ENCODE peak calls at places on chromosome 14, in seven cellular contexts. G is mammary epithelial cell, L is HepG2, A is PC-9, V is nephron progenitor cell, U is lower leg skin, H is HFF-Myc. O is an unnamed sample.

GRCh38 chr14:60645191-60645590 is 4.1 kb downstream of the SIX1 start:
- DNase-seq in H (no peak), L (no peak), A (no peak), G (no peak), V (no peak), U (no peak), O (no peak)

GRCh38 chr14:61653507-61653906 is 41.8 kb upstream of the HIF1A start:
- DNase-seq in H (peak), L (no peak), A (no peak), V (no peak), U (peak), G (peak), O (no peak)

GRCh38 chr14:20501346-20501745 is 4.0 kb upstream of the RNASE10 start:
- DNase-seq in L (no peak), U (no peak), A (no peak), V (no peak), G (peak), H (no peak), O (no peak)

GRCh38 chr14:98997526-98998205 is 274.3 kb downstream of the BCL11B start:
- DNase-seq in V (no peak), A (no peak), U (no peak), H (no peak), L (no peak), G (no peak), O (no peak)

GRCh38 chr14:52692248-52692962 is 3.0 kb downstream of the ERO1A start:
- DNase-seq in L (no peak), V (no peak), U (no peak), H (peak), A (no peak), G (no peak), O (no peak)

GRCh38 chr14:37985826-37986470 is 221.8 kb upstream of the SSTR1 start:
- DNase-seq in L (peak), A (peak), U (no peak), V (peak), G (no peak), H (peak), O (peak)

GRCh38 chr14:72801381-72801812 is 92.5 kb downstream of the DPF3 start:
- DNase-seq in G (peak), V (no peak), A (no peak), H (peak), L (no peak), U (no peak), O (no peak)

GRCh38 chr14:100192250-100192671 is 32.8 kb upstream of the DEGS2 start:
- DNase-seq in G (no peak), U (no peak), V (no peak), A (no peak), L (no peak), H (no peak), O (no peak)

GRCh38 chr14:99508896-99509629 is 27.9 kb downstream of the CCNK start:
- DNase-seq in U (no peak), V (no peak), A (no peak), L (no peak), H (no peak), G (peak), O (no peak)

GRCh38 chr14:56129941-56130340 is 11.7 kb downstream of the PELI2 start:
- DNase-seq in L (no peak), U (no peak), A (no peak), G (no peak), V (no peak), H (no peak), O (no peak)

GRCh38 chr14:51883232-51883631 is 22.8 kb downstream of the GNG2 start:
- DNase-seq in H (no peak), G (no peak), L (no peak), A (no peak), V (no peak), U (no peak), O (no peak)

GRCh38 chr14:55386037-55386798 is 25.4 kb downstream of the ATG14 start:
- DNase-seq in A (no peak), U (no peak), G (no peak), H (no peak), V (no peak), L (no peak), O (peak)

GRCh38 chr14:70707138-70708038 is 65.7 kb downstream of the TTC9 start:
- DNase-seq in G (peak), A (peak), U (no peak), V (no peak), L (peak), H (peak), O (no peak)

GRCh38 chr14:32330356-32331226 is 1.5 kb downstream of the AKAP6 start:
- DNase-seq in H (no peak), V (no peak), A (no peak), G (no peak), U (no peak), L (no peak), O (no peak)

GRCh38 chr14:100784523-100785337 is 41.2 kb upstream of the MEG3 start:
- DNase-seq in A (no peak), L (no peak), H (no peak), U (no peak), V (no peak), G (no peak), O (no peak)

GRCh38 chr14:104158827-104159798 is 20.7 kb downstream of the KIF26A start:
- DNase-seq in A (no peak), H (no peak), V (no peak), U (no peak), G (no peak), L (no peak), O (no peak)

GRCh38 chr14:59631237-59631636 is 54.6 kb upstream of the CCDC175 start:
- DNase-seq in L (peak), U (no peak), V (peak), A (no peak), G (peak), H (no peak), O (no peak)

GRCh38 chr14:71703477-71703876 is 228.8 kb upstream of the RGS6 start:
- DNase-seq in L (no peak), U (no peak), H (no peak), A (no peak), G (peak), V (no peak), O (no peak)

GRCh38 chr14:74804219-74804825 is 41.2 kb downstream of the YLPM1 start:
- DNase-seq in V (no peak), L (peak), H (peak), G (peak), A (peak), U (no peak), O (no peak)

GRCh38 chr14:54207476-54207875 is 189.3 kb upstream of the CDKN3 start:
- DNase-seq in L (no peak), H (no peak), G (no peak), U (no peak), V (no peak), A (no peak), O (no peak)

GRCh38 chr14:77791225-77791600 is 8.7 kb upstream of the ADCK1 start:
- DNase-seq in V (no peak), H (no peak), G (no peak), A (peak), L (peak), U (no peak), O (no peak)

GRCh38 chr14:71362920-71363584 is 455.8 kb downstream of the PCNX1 start:
- DNase-seq in U (no peak), L (no peak), A (no peak), H (no peak), V (no peak), G (peak), O (no peak)

GRCh38 chr14:23285530-23286019 is 357 bp downstream of the HOMEZ start:
- DNase-seq in H (no peak), V (no peak), U (no peak), A (no peak), G (no peak), L (no peak), O (no peak)

GRCh38 chr14:74955229-74955999 is at the start of gene PGF:
- DNase-seq in V (peak), A (peak), H (no peak), L (no peak), G (peak), U (no peak), O (no peak)

GRCh38 chr14:99412122-99413061 is 68.3 kb downstream of the SETD3 start:
- DNase-seq in L (no peak), U (no peak), G (no peak), V (no peak), A (peak), H (no peak), O (no peak)

GRCh38 chr14:106417224-106418049 is 891.1 kb downstream of the TMEM121 start:
- DNase-seq in L (peak), U (no peak), G (no peak), A (no peak), H (no peak), V (peak), O (peak)

GRCh38 chr14:44961730-44962572 is at the start of the genes KLHL28 and TOGARAM1:
- DNase-seq in A (peak), H (peak), V (peak), L (peak), G (peak), U (peak), O (peak)

GRCh38 chr14:82112210-82112839 is 578.7 kb upstream of the SEL1L start:
- DNase-seq in U (no peak), H (no peak), V (no peak), L (no peak), G (no peak), A (no peak), O (no peak)

GRCh38 chr14:99684356-99684952 is 356 bp downstream of the CYP46A1 start:
- DNase-seq in V (no peak), L (no peak), A (no peak), U (peak), G (peak), H (no peak), O (no peak)

GRCh38 chr14:101072945-101073597 is 169.5 kb upstream of the RTL1 start:
- DNase-seq in A (peak), V (peak), H (peak), G (peak), L (peak), U (peak), O (peak)

GRCh38 chr14:77872971-77873370 is 73.1 kb downstream of the ADCK1 start:
- DNase-seq in A (no peak), U (no peak), L (no peak), G (no peak), V (no peak), H (no peak), O (no peak)

GRCh38 chr14:39102265-39102968 is 618 bp downstream of the SEC23A start:
- DNase-seq in U (no peak), A (no peak), G (peak), L (peak), H (no peak), V (no peak), O (peak)

GRCh38 chr14:64736271-64737131 is 32.3 kb downstream of the PLEKHG3 start:
- DNase-seq in U (no peak), V (no peak), A (no peak), L (peak), G (no peak), H (no peak), O (no peak)

GRCh38 chr14:71143391-71144290 is 236.4 kb downstream of the PCNX1 start:
- DNase-seq in A (peak), G (peak), H (no peak), V (no peak), L (peak), U (no peak), O (no peak)

DNA sequence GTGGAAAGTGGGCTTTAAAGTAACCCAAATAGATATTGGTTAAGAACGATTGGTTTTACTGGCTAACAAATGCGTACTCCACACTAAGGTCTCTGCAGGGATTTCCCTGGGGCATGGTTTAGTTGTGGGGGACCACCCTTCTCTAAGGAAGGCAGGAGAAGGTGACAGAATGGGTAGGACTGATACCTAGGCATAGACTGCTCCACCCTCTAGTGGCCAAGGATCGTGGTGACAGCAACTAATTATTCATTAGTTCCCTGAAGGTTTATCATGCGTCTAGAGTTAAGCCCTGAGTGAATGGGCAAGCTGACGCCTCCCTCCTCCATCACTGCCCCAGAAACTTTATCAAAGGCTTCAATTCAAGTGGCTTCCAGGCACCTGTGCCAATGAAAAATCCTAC is 9.1 kb downstream of the FAM181A start:
- DNase-seq in U (no peak), G (peak), A (no peak), L (no peak), V (no peak), H (no peak), O (no peak)
- TF ChIP-seq CTCF in U (no peak), G (peak), A (peak), L (peak), V (peak), H (peak), O (no peak)

GRCh38 chr14:102225386-102225785 is 79.6 kb downstream of the MOK start:
- DNase-seq in U (no peak), V (no peak), H (no peak), A (no peak), G (no peak), L (no peak), O (no peak)

GRCh38 chr14:102225936-102226335 is 79.0 kb downstream of the MOK start:
- DNase-seq in U (no peak), A (no peak), V (no peak), G (no peak), L (no peak), H (no peak), O (no peak)

GRCh38 chr14:102227184-102227964 is 77.6 kb downstream of the MOK start:
- DNase-seq in V (peak), A (no peak), U (no peak), G (no peak), H (no peak), L (no peak), O (no peak)

GRCh38 chr14:102229071-102229738 is 75.8 kb downstream of the MOK start:
- DNase-seq in L (no peak), A (no peak), G (no peak), V (no peak), H (no peak), U (no peak), O (no peak)

DNA sequence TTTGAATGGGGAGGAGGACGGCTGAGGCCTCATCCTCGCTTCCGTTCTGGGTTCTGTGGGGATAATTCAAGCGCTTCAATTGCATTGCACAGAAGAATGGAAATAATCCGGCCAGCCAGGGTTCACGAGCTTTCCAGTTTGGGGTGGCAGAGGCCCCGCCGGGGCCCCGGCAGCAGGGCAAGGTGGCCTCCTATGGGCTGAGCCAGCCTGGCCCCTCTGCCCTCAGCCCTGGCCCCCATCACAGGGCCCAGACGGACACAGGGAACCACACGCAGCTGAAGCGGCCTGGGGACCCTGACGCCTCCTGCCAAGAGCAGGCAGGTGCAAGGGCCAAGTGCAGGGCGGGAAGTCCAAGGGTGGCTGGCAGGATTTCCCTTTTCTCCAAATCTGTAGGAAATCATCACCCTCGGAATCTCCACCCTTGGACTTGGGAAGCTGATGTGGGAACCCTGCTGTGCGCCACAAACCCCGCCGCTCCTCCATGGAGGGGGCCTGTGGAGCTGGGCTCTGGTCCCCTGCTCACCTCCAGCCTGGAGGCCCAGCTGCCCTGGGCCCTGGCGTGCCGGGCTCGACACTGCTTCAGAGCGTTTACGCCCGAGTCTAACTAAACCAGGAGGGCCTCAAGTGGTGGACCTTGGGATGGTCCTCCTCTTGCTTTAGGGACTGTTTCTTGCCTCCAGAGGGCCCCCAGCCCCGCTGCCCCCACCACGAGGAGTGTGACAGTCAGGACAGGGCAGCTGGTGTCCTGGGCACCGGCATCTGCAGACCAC is 78.4 kb downstream of the MOK start:
- DNase-seq in A (no peak), G (no peak), L (no peak), U (no peak), V (no peak), H (no peak), O (no peak)
- TF ChIP-seq CTCF in A (no peak), G (no peak), L (no peak), U (no peak), V (no peak), H (no peak), O (no peak)

DNA sequence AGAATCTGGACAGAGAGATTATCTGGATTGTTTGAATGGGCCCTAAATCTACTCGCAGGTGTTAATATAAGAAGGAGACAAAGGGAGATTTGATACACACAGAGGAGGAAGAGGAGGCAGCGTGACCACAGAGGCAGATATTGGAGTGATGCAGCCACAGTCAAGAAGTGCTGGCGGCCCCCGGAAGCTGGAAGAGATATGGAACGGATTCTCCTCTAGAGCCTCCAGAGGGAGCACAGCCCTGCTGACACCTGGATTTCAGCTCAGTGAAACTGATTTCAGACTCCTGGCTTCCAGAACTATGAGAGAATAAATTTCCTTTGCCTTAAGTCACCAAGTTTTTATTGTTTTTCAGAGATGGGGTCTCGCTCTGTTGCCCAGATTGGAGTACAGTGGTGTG is 9.2 kb upstream of the TC2N start:
- DNase-seq in G (no peak), U (no peak), V (no peak), A (no peak), L (no peak), H (no peak), O (no peak)
- TF ChIP-seq CTCF in G (no peak), U (no peak), V (no peak), A (no peak), L (peak), H (no peak), O (no peak)

GRCh38 chr14:96086574-96087077 is 47.5 kb downstream of the C14orf132 start:
- DNase-seq in H (no peak), A (peak), U (no peak), G (peak), L (no peak), V (no peak), O (no peak)
- TF ChIP-seq CTCF in H (peak), A (no peak), U (no peak), G (peak), L (no peak), V (no peak), O (no peak)

GRCh38 chr14:35963209-35963608 is 137.1 kb downstream of the BRMS1L start:
- DNase-seq in A (no peak), U (no peak), L (peak), G (no peak), H (no peak), V (no peak), O (no peak)
- TF ChIP-seq CTCF in A (peak), U (no peak), L (peak), G (peak), H (peak), V (peak), O (no peak)

O was measured in natural killer cell.